ENCODE peak calls at places on chromosomes 12 and 14, in seven cellular contexts. S, T, N, W, X, H and Z are unnamed samples.

GRCh38 chr12:53064613-53065415 is 14.4 kb downstream of the SPRYD3 start:
- DNase-seq in S (no peak), T (no peak), N (no peak), W (no peak), X (no peak), H (no peak), Z (no peak)

GRCh38 chr14:33362934-33363333 is 424.3 kb downstream of the NPAS3 start:
- DNase-seq in S (no peak), T (no peak), N (no peak), W (no peak), X (no peak), H (no peak), Z (no peak)

GRCh38 chr14:105532735-105533141 is 6.4 kb downstream of the TMEM121 start:
- DNase-seq in S (peak; percentile 85), T (no peak), N (no peak), W (no peak), X (peak; percentile 32), H (no peak), Z (no peak)

GRCh38 chr14:106605548-106606448 is 1079.4 kb downstream of the TMEM121 start:
- DNase-seq in S (peak; percentile 93), T (peak; percentile 59), N (no peak), W (peak; percentile 85), X (peak; percentile 63), H (no peak), Z (peak; percentile 89)

GRCh38 chr14:91119556-91120311 is 5.9 kb downstream of the DGLUCY start:
- DNase-seq in S (no peak), T (no peak), N (no peak), W (no peak), X (peak; percentile 26), H (peak; percentile 89), Z (no peak)

GRCh38 chr14:69226736-69227135 is 33.2 kb upstream of the GALNT16 start:
- DNase-seq in S (no peak), T (no peak), N (no peak), W (no peak), X (peak; percentile 11), H (no peak), Z (no peak)

GRCh38 chr12:18139989-18140596 is 50.1 kb upstream of the RERGL start:
- DNase-seq in S (no peak), T (no peak), N (no peak), W (no peak), X (peak; percentile 50), H (peak; percentile 27), Z (no peak)

GRCh38 chr14:37466623-37467088 is 128.4 kb downstream of the FOXA1 start:
- DNase-seq in S (no peak), T (no peak), N (no peak), W (no peak), X (no peak), H (no peak), Z (no peak)

GRCh38 chr12:37543966-37544668 is 772.5 kb upstream of the ALG10B start:
- DNase-seq in S (no peak), T (no peak), N (no peak), W (no peak), X (no peak), H (no peak), Z (no peak)

GRCh38 chr12:109764776-109765492 is 51.3 kb downstream of the FAM222A start:
- DNase-seq in S (no peak), T (no peak), N (peak; percentile 30), W (peak; percentile 1), X (no peak), H (no peak), Z (peak; percentile 11)

GRCh38 chr12:91140660-91141045 is 29.4 kb upstream of the LUM start:
- DNase-seq in S (no peak), T (no peak), N (peak; percentile 48), W (no peak), X (no peak), H (peak; percentile 74), Z (no peak)

GRCh38 chr12:12167847-12168246 is 97.1 kb downstream of the BCL2L14 start:
- DNase-seq in S (no peak), T (no peak), N (no peak), W (no peak), X (no peak), H (no peak), Z (no peak)

GRCh38 chr14:99101826-99102461 is 170.1 kb downstream of the BCL11B start:
- DNase-seq in S (no peak), T (no peak), N (no peak), W (no peak), X (no peak), H (no peak), Z (no peak)

GRCh38 chr12:67911293-67911637 is 78.0 kb upstream of the IFNG-AS1 start:
- DNase-seq in S (no peak), T (no peak), N (no peak), W (no peak), X (no peak), H (peak; percentile 23), Z (no peak)

GRCh38 chr14:94676495-94677238 is 64.5 kb downstream of the SERPINA3 start:
- DNase-seq in S (peak; percentile 18), T (no peak), N (no peak), W (no peak), X (no peak), H (no peak), Z (no peak)

GRCh38 chr14:36661506-36662257 is at the start of gene PAX9:
- DNase-seq in S (no peak), T (no peak), N (peak; percentile 76), W (no peak), X (peak; percentile 98), H (peak; percentile 41), Z (peak; percentile 90)

GRCh38 chr14:93219103-93219726 is 12.2 kb downstream of the UBR7 start:
- DNase-seq in S (no peak), T (peak; percentile 36), N (no peak), W (peak; percentile 47), X (peak; percentile 70), H (peak; percentile 65), Z (peak; percentile 58)

GRCh38 chr14:44712095-44712822 is 205.2 kb upstream of the FSCB start:
- DNase-seq in S (no peak), T (no peak), N (no peak), W (no peak), X (no peak), H (no peak), Z (peak; percentile 24)

GRCh38 chr12:90842477-90842876 is 112.5 kb downstream of the CCER1 start:
- DNase-seq in S (no peak), T (no peak), N (no peak), W (no peak), X (no peak), H (no peak), Z (no peak)

GRCh38 chr14:54565236-54566151 is 1.4 kb upstream of the SAMD4A start:
- DNase-seq in S (peak; percentile 95), T (peak; percentile 77), N (peak; percentile 97), W (peak; percentile 77), X (peak; percentile 93), H (peak; percentile 90), Z (peak; percentile 96)

GRCh38 chr14:60656755-60657608 is 7.7 kb upstream of the SIX1 start:
- DNase-seq in S (peak; percentile 90), T (no peak), N (peak; percentile 69), W (no peak), X (peak; percentile 52), H (peak; percentile 73), Z (peak; percentile 29)

GRCh38 chr14:81221579-81222102 is 882 bp upstream of the GTF2A1 start:
- DNase-seq in S (no peak), T (no peak), N (no peak), W (no peak), X (peak; percentile 10), H (peak; percentile 5), Z (no peak)

GRCh38 chr14:74610199-74610865 is 1.7 kb downstream of the LTBP2 start:
- DNase-seq in S (no peak), T (no peak), N (no peak), W (no peak), X (no peak), H (no peak), Z (no peak)

GRCh38 chr12:88559199-88559598 is 21.1 kb downstream of the KITLG start:
- DNase-seq in S (no peak), T (no peak), N (no peak), W (no peak), X (no peak), H (no peak), Z (peak; percentile 48)

GRCh38 chr12:88562151-88562550 is 18.1 kb downstream of the KITLG start:
- DNase-seq in S (no peak), T (no peak), N (no peak), W (no peak), X (no peak), H (no peak), Z (no peak)

GRCh38 chr12:88566430-88566829 is 13.8 kb downstream of the KITLG start:
- DNase-seq in S (no peak), T (no peak), N (no peak), W (no peak), X (no peak), H (no peak), Z (peak; percentile 35)

GRCh38 chr12:88559772-88560171 is 20.5 kb downstream of the KITLG start:
- DNase-seq in S (no peak), T (no peak), N (no peak), W (no peak), X (no peak), H (no peak), Z (no peak)

GRCh38 chr12:88562846-88563582 is 17.3 kb downstream of the KITLG start:
- DNase-seq in S (no peak), T (no peak), N (no peak), W (no peak), X (no peak), H (peak; percentile 65), Z (no peak)
- H3K4me1 ChIP-seq in S (no peaks in the 10 kb centered on the region), T (no peaks in the 10 kb centered on the region), N (no peaks in the 10 kb centered on the region), W (no peaks in the 10 kb centered on the region), X (peaks cover 8% of the 10 kb centered on the region), H (peaks cover 12% of the 10 kb centered on the region), Z (peaks cover 28% of the 10 kb centered on the region)

GRCh38 chr12:77124767-77125166 is 59.4 kb upstream of the E2F7 start:
- DNase-seq in S (no peak), T (no peak), N (no peak), W (no peak), X (no peak), H (peak; percentile 49), Z (no peak)
- H3K4me3 ChIP-seq in S (no peak overlapping the region), T (no peak overlapping the region), N (no peak overlapping the region), W (no peak overlapping the region), X (no peak overlapping the region), H (no peak overlapping the region), Z (no peak overlapping the region)

DNA sequence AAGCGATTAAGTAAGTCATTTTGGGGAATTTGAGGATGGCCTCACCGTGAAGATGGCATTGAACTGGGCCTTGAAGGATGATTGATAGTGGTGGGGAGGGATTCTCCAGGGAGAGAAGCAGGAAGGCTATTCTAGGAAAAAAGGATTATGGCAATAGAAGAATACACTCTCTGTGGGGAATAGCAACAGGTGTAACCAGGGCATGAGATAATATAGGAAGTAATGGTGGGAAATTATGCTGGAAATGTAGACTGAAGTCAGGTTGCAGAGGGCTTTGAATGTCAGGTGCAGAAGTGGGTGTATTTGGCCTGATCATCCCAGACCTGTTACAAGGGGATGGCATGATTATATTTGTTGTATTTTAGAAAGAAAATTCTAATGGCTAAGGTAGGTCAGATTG is 4.6 kb upstream of the ANO4 start:
- DNase-seq in S (no peak), T (no peak), N (no peak), W (no peak), X (no peak), H (no peak), Z (no peak)
- H3K27ac ChIP-seq in S (no peak overlapping the region), T (no peak overlapping the region), N (no peak overlapping the region), W (no peak overlapping the region), X (no peak overlapping the region), H (no peak overlapping the region), Z (no peak overlapping the region)

DNA sequence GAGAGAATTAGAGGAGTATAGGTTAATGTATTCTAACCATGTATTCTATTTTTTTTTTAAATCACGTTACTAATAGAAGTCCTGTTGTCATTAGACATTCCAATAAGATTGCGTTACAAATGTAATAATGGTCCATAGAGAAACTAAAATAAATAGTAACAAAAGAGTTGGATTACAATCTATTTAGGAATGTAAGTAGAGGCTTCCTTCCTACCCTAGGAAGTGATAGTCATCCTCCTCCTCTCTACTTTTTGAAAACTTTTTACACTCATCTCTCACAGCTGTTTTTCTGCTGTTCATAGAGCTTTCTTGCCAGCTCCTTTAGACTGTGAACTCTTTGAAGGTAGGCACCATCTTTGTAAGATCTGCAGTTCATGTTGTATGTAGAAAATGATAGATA is 23.6 kb downstream of the TRHDE start:
- DNase-seq in S (no peak), T (no peak), N (no peak), W (no peak), X (no peak), H (peak; percentile 90), Z (no peak)
- H3K4me1 ChIP-seq in S (no peaks in the 10 kb centered on the region), T (no peaks in the 10 kb centered on the region), N (no peaks in the 10 kb centered on the region), W (no peaks in the 10 kb centered on the region), X (no peaks in the 10 kb centered on the region), H (peaks cover 29% of the 10 kb centered on the region), Z (no peaks in the 10 kb centered on the region)